ENCODE peak calls at places on chromosomes 7 and 10, in eight cellular contexts. X is pancreas, E is GM23248, R is PC-3, K is H9, I is esophagus squamous epithelium, U is OCI-LY7, J is cardiac muscle cell. Z is an unnamed sample.
A peak's percentile ranks its signal among the peaks of the same experiment; 100 is the strongest.

GRCh38 chr10:792792-793100 is 103.3 kb upstream of the DIP2C start:
- DNase-seq in J (peak; percentile 54), R (no peak), X (no peak), U (no peak), K (no peak), I (no peak), E (peak; percentile 51), Z (no peak)

GRCh38 chr10:104640339-104641149 is 546 bp upstream of the SORCS3 start:
- DNase-seq in I (no peak), R (no peak), E (no peak), K (no peak), X (no peak), U (no peak), J (no peak), Z (peak; percentile 9)

GRCh38 chr10:44520651-44521050 is 135.8 kb upstream of the CXCL12 start:
- DNase-seq in U (no peak), K (no peak), E (peak; percentile 47), I (no peak), J (no peak), R (no peak), X (no peak), Z (no peak)

GRCh38 chr7:142717453-142717852 is 31.8 kb upstream of the PRSS1 start:
- DNase-seq in R (no peak), U (peak; percentile 36), I (no peak), X (no peak), J (no peak), K (no peak), E (no peak), Z (no peak)

GRCh38 chr10:103616705-103617361 is 123.3 kb downstream of the NEURL1 start:
- DNase-seq in X (no peak), J (peak; percentile 96), I (no peak), U (no peak), K (no peak), E (peak; percentile 98), R (no peak), Z (peak; percentile 91)

GRCh38 chr7:152876749-152877148 is 117.2 kb downstream of the ACTR3B start:
- DNase-seq in U (no peak), R (no peak), K (peak; percentile 3), E (no peak), J (no peak), X (no peak), I (no peak), Z (no peak)

GRCh38 chr7:42097756-42098155 is 139.3 kb downstream of the GLI3 start:
- DNase-seq in U (no peak), E (peak; percentile 88), J (peak; percentile 80), X (no peak), I (no peak), K (no peak), R (peak; percentile 93), Z (no peak)

GRCh38 chr7:66837007-66837406 is 84.0 kb upstream of the TMEM248 start:
- DNase-seq in U (peak; percentile 53), K (peak; percentile 83), I (no peak), R (peak; percentile 75), E (no peak), J (peak; percentile 22), X (no peak), Z (no peak)

GRCh38 chr10:44310762-44311562 is 73.9 kb downstream of the CXCL12 start:
- DNase-seq in R (peak; percentile 21), I (no peak), X (peak; percentile 87), K (peak; percentile 93), J (peak; percentile 93), E (peak; percentile 71), U (peak; percentile 1), Z (peak; percentile 88)

GRCh38 chr10:127044191-127044590 is 139.0 kb downstream of the DOCK1 start:
- DNase-seq in I (no peak), J (no peak), K (no peak), X (peak; percentile 76), U (no peak), E (no peak), R (no peak), Z (no peak)

GRCh38 chr10:130470286-130470685 is 334.1 kb downstream of the GLRX3 start:
- DNase-seq in J (no peak), K (peak; percentile 5), I (no peak), E (no peak), U (no peak), R (no peak), X (no peak), Z (no peak)

GRCh38 chr10:104045151-104046089 is 40.3 kb downstream of the COL17A1 start:
- DNase-seq in K (peak; percentile 83), I (no peak), R (peak; percentile 80), U (no peak), J (peak; percentile 82), E (peak; percentile 89), X (no peak), Z (peak; percentile 33)

GRCh38 chr7:156848979-156849378 is 44.0 kb downstream of the LMBR1 start:
- DNase-seq in R (no peak), X (no peak), E (no peak), I (no peak), U (no peak), J (no peak), K (no peak), Z (no peak)

GRCh38 chr7:117673839-117674238 is 194.0 kb downstream of the CFTR start:
- DNase-seq in E (peak; percentile 53), X (no peak), I (no peak), R (peak; percentile 71), U (peak; percentile 3), J (peak; percentile 75), K (no peak), Z (no peak)

GRCh38 chr7:131602994-131603372 is 46.6 kb upstream of the PODXL start:
- DNase-seq in U (no peak), J (peak; percentile 27), X (no peak), R (no peak), E (peak; percentile 48), K (no peak), I (no peak), Z (no peak)

GRCh38 chr10:114911801-114912479 is 26.1 kb upstream of the TRUB1 start:
- DNase-seq in K (no peak), E (no peak), X (no peak), R (no peak), U (no peak), J (peak; percentile 40), I (no peak), Z (no peak)

GRCh38 chr10:49512121-49512809 is 26.7 kb downstream of the ERCC6 start:
- DNase-seq in X (no peak), R (peak; percentile 72), J (peak; percentile 55), U (peak; percentile 56), K (no peak), I (no peak), E (peak; percentile 56), Z (no peak)

GRCh38 chr10:119892188-119893065 is at the start of gene SEC23IP:
- DNase-seq in R (peak; percentile 90), U (peak; percentile 94), I (peak; percentile 90), X (peak; percentile 96), E (peak; percentile 99), J (peak; percentile 97), K (peak; percentile 97), Z (peak; percentile 96)
- H3K4me1 ChIP-seq in R (peaks cover 35% of the 10 kb centered on the region), U (peaks cover 18% of the 10 kb centered on the region), I (peaks cover 53% of the 10 kb centered on the region), X (peaks cover 21% of the 10 kb centered on the region), E (peaks cover 33% of the 10 kb centered on the region), J (peaks cover 23% of the 10 kb centered on the region), K (no peaks in the 10 kb centered on the region), Z (peaks cover 21% of the 10 kb centered on the region)

DNA sequence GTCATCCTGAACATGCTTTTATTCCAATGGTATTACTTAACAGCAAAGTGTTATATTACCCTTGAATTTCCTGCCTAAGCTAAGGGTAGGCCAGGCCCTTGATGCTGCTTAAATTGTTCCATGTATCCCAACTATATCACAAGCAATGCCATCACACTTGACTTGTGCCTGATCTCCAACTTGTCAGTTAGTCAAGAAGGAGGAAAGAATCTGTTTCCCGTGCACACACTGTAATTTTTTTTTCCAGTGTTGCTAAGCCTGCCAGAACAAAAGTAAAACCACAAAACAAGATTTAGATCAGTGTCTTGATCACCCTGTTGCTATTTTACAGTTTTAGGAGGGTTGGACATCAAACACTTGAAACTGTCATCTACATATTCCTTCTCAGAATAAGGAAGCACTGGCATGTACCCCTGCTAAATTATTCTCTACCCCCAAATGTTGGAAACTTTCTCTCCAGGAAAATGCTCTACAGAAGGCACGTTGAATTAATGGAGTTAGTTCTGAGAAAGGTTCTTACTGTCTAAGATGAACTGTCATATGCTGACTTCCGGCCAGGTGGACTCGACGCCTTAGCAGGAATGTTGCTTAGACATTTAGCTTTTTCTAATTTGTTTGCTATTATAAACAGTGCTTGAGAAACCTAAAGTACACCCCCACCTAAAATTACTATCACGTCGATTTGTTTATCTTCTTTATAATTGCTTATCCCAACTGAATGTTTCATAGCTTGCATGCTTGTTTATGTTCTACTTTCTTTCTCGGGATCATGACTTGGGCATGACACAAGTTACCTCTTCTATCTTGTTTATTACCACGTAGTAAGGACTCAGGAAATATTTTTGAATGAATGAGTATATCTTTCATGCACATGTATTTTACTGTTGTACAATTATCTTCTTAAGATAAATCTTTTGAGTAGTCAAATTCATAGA is 105.6 kb upstream of the ZNF438 start:
- DNase-seq in I (no peak), U (no peak), J (peak; percentile 45), E (peak; percentile 48), X (no peak), R (no peak), K (no peak), Z (no peak)
- H3K4me1 ChIP-seq in I (peaks cover 36% of the 10 kb centered on the region), U (no peaks in the 10 kb centered on the region), J (peaks cover 9% of the 10 kb centered on the region), E (peaks cover 29% of the 10 kb centered on the region), X (peaks cover 5% of the 10 kb centered on the region), R (peaks cover 11% of the 10 kb centered on the region), K (peaks cover 7% of the 10 kb centered on the region), Z (peaks cover 5% of the 10 kb centered on the region)

DNA sequence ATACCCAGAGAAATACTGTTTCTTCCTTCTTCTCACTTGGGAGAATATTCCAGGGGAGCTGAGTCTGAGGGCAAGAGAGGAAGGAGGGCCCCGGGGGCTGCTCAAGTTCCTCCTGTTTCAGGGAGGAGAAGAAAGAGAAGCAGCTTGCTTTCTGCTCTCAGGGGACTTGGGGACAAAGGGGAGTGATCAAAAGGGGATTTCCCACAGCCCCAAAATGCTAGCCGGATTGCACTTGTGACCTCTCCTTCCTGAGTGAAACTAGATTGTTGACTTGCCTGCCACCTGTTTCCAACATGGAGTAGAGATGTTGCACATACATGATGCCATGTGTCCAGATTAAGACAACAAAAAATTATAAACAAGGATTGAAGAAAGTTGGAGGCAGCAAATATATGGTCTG is 28.7 kb upstream of the PDCD4 start:
- DNase-seq in K (no peak), R (no peak), I (no peak), E (no peak), X (no peak), J (no peak), U (peak; percentile 98), Z (no peak)
- H3K4me1 ChIP-seq in K (no peaks in the 10 kb centered on the region), R (no peaks in the 10 kb centered on the region), I (peaks cover 96% of the 10 kb centered on the region), E (no peaks in the 10 kb centered on the region), X (peaks cover 74% of the 10 kb centered on the region), J (peaks cover 8% of the 10 kb centered on the region), U (peaks cover 96% of the 10 kb centered on the region), Z (peaks cover 22% of the 10 kb centered on the region)

GRCh38 chr7:77993823-77994222 is 195.2 kb downstream of the PHTF2 start:
- DNase-seq in R (no peak), K (no peak), E (no peak), I (no peak), J (no peak), U (no peak), X (no peak), Z (no peak)

GRCh38 chr7:77991656-77992055 is 193.1 kb downstream of the PHTF2 start:
- DNase-seq in J (no peak), I (no peak), X (no peak), E (no peak), R (no peak), U (no peak), K (no peak), Z (no peak)

GRCh38 chr7:77985974-77986339 is 187.4 kb downstream of the PHTF2 start:
- DNase-seq in K (no peak), R (no peak), J (peak; percentile 81), E (no peak), I (no peak), U (no peak), X (no peak), Z (no peak)

GRCh38 chr7:77985232-77985973 is 186.8 kb downstream of the PHTF2 start:
- DNase-seq in J (peak; percentile 38), U (no peak), R (no peak), I (no peak), K (no peak), E (no peak), X (no peak), Z (no peak)

GRCh38 chr7:77989981-77990566 is 191.5 kb downstream of the PHTF2 start:
- DNase-seq in J (peak; percentile 12), R (peak; percentile 20), U (peak; percentile 23), E (no peak), I (no peak), X (no peak), K (peak; percentile 71), Z (no peak)
- H3K4me1 ChIP-seq in J (no peaks in the 10 kb centered on the region), R (no peaks in the 10 kb centered on the region), U (no peaks in the 10 kb centered on the region), E (no peaks in the 10 kb centered on the region), I (peaks cover 32% of the 10 kb centered on the region), X (no peaks in the 10 kb centered on the region), K (no peaks in the 10 kb centered on the region), Z (no peaks in the 10 kb centered on the region)